ENCODE peak calls at places on chromosome 19, in nine cellular contexts. M is left lung; J is right atrium auricular region; B is thyroid gland; S is AG09309; X is naive thymus-derived CD4-positive, alpha-beta T cell; T is Panc1; C is lower leg skin; F is tibial artery. D is an unnamed sample.

GRCh38 chr19:48468806-48469055 is 438 bp upstream of the CYTH2 start:
- DNase-seq in X (no peak), C (peak; percentile 100), B (no peak), F (no peak), J (no peak), M (no peak), S (no peak), T (no peak), D (no peak)

GRCh38 chr19:43148233-43148632 is 38.1 kb downstream of the PSG5 start:
- DNase-seq in B (no peak), T (no peak), X (no peak), M (no peak), J (no peak), F (no peak), S (peak; percentile 83), C (no peak), D (no peak)

GRCh38 chr19:3189702-3190469 is 4.2 kb downstream of the NCLN start:
- DNase-seq in X (no peak), S (no peak), C (no peak), M (no peak), F (no peak), J (no peak), B (no peak), T (no peak), D (no peak)

GRCh38 chr19:492091-492531 is 4.2 kb upstream of the MADCAM1 start:
- DNase-seq in M (no peak), T (no peak), S (no peak), C (no peak), J (no peak), F (no peak), X (peak; percentile 50), B (no peak), D (peak; percentile 42)

GRCh38 chr19:50184196-50184595 is 19.2 kb upstream of the MYH14 start:
- DNase-seq in B (no peak), J (no peak), S (no peak), T (no peak), C (no peak), M (no peak), X (no peak), F (no peak), D (no peak)

GRCh38 chr19:13764821-13765394 is 586 bp downstream of the MRI1 start:
- DNase-seq in S (no peak), X (peak; percentile 46), M (no peak), J (no peak), B (peak; percentile 36), F (no peak), T (no peak), C (peak; percentile 89), D (peak; percentile 61)

GRCh38 chr19:3375221-3376088 is 9.1 kb downstream of the NFIC start:
- DNase-seq in J (peak; percentile 97), C (peak; percentile 95), B (peak; percentile 72), X (no peak), S (no peak), F (peak; percentile 99), T (no peak), M (no peak), D (no peak)

GRCh38 chr19:47272448-47273312 is 2.0 kb upstream of the INAFM1 start:
- DNase-seq in J (peak; percentile 66), F (no peak), T (no peak), S (peak; percentile 24), C (peak; percentile 93), M (peak; percentile 66), B (peak; percentile 34), X (no peak), D (no peak)

GRCh38 chr19:36152061-36152885 is at the start of gene COX7A1:
- DNase-seq in C (peak; percentile 95), T (no peak), M (peak; percentile 57), S (no peak), B (peak; percentile 65), X (no peak), F (peak; percentile 93), J (peak; percentile 80), D (no peak)

DNA sequence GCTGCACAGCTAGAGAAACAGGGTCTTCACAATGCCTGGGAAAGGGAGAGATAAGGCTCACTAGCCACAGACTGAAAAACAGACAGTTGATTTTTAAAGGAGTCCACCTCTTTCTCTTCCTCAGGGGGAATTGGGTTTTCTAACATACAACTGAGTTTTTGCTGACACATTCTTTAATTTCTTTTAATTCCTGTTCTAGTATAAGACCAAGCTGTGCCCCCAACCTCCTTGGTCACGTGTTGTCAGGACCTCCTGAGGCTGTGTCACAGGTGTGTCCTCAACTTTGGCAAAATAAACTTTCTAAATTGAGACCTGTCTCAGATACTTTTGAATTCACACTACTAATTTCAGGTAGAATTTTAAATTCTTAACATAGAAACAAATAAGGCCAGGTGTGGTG is 12.1 kb upstream of the ZNF492 start:
- DNase-seq in J (no peak), M (no peak), S (no peak), B (no peak), F (no peak), C (peak; percentile 8), X (no peak), T (no peak), D (no peak)
- H3K4me3 ChIP-seq in J (no peak overlapping the region), M (no peak overlapping the region), S (no peak overlapping the region), B (no peak overlapping the region), F (no peak overlapping the region), C (no peak overlapping the region), X (no peak overlapping the region), T (no peak overlapping the region), D (no peak overlapping the region)

DNA sequence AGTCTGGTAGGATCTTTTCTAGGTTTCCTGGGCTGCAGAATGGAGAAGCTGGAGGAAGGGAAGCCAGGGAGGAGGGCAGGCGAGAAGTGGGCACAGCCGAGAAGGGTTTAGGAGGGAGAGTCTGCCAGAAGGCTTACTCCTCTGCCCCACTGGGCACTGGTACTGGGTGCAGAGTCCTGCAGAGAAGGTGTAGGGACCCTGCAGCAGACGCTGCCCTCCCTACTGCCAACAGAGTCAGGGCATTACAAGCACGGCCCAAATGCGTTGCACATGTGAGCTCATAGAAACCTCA is 726 bp upstream of the PEPD start:
- DNase-seq in J (no peak), T (no peak), X (no peak), F (no peak), S (no peak), M (no peak), C (no peak), B (no peak), D (no peak)
- H3K4me3 ChIP-seq in J (peak overlapping the region; percentile 88), T (peak overlapping the region; percentile 90), X (peak overlapping the region; percentile 82), F (peak overlapping the region; percentile 97), S (no peak overlapping the region), M (peak overlapping the region; percentile 93), C (no peak overlapping the region), B (no peak overlapping the region), D (peak overlapping the region; percentile 81)

GRCh38 chr19:17348700-17349099 is 11.3 kb downstream of the GTPBP3 start:
- DNase-seq in M (no peak), X (no peak), B (peak; percentile 29), C (no peak), J (peak; percentile 74), F (peak; percentile 82), T (no peak), S (no peak), D (no peak)
- H3K4me3 ChIP-seq in M (no peak overlapping the region), X (no peak overlapping the region), B (no peak overlapping the region), C (no peak overlapping the region), J (no peak overlapping the region), F (no peak overlapping the region), T (peak overlapping the region; percentile 14), S (peak overlapping the region; percentile 16), D (no peak overlapping the region)

DNA sequence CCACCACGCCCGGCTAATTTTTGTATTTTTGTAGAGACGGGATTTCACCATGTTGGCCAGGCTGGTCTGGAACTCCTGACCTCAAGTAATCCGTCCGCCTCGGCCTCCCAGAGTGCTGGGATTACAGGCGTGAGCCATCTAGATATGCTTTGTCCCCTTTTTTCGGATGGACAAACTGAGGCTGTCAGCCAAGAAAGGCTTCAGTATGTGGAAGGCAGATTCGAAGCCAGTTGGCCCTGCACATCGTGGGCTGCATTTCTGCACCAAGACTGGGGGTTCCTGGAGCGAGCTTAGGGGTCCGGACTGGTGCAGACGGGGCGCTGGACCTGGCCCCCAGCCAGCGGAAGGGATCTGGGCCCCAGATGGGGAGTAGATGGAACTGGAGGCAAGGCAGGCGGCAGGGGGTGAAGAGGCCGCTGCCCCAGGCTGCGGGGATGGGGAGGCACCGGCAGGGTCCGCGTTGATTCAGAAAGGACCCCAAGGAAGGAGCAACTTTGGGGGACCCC is 9.7 kb upstream of the JUND start:
- DNase-seq in S (no peak), F (peak; percentile 77), T (no peak), J (no peak), M (no peak), C (no peak), B (no peak), X (no peak), D (no peak)
- H3K4me3 ChIP-seq in S (peak overlapping the region; percentile 71), F (peak overlapping the region; percentile 64), T (peak overlapping the region; percentile 43), J (peak overlapping the region; percentile 69), M (peak overlapping the region; percentile 74), C (no peak overlapping the region), B (no peak overlapping the region), X (peak overlapping the region; percentile 84), D (peak overlapping the region; percentile 71)

GRCh38 chr19:40808497-40808896 is 9.5 kb downstream of the EGLN2 start:
- DNase-seq in B (no peak), F (no peak), S (no peak), J (no peak), X (no peak), C (no peak), T (no peak), M (no peak), D (no peak)

GRCh38 chr19:40813182-40813581 is 14.2 kb downstream of the EGLN2 start:
- DNase-seq in F (no peak), S (no peak), X (no peak), T (no peak), J (no peak), M (no peak), C (no peak), B (peak; percentile 94), D (no peak)

GRCh38 chr19:40810160-40810559 is 11.2 kb downstream of the EGLN2 start:
- DNase-seq in F (no peak), C (no peak), S (no peak), M (no peak), T (no peak), X (no peak), J (no peak), B (no peak), D (no peak)

GRCh38 chr19:40809358-40810086 is 10.5 kb downstream of the EGLN2 start:
- DNase-seq in J (no peak), B (no peak), M (no peak), S (no peak), X (no peak), C (no peak), F (no peak), T (no peak), D (no peak)

GRCh38 chr19:40811478-40812341 is 12.7 kb downstream of the EGLN2 start:
- DNase-seq in M (no peak), F (no peak), S (no peak), T (no peak), C (no peak), X (no peak), J (no peak), B (peak; percentile 43), D (peak; percentile 63)
- H3K4me3 ChIP-seq in M (peak overlapping the region; percentile 39), F (peak overlapping the region; percentile 57), S (no peak overlapping the region), T (peak overlapping the region; percentile 12), C (peak overlapping the region; percentile 12), X (peak overlapping the region; percentile 54), J (peak overlapping the region; percentile 39), B (no peak overlapping the region), D (peak overlapping the region; percentile 50)

DNA sequence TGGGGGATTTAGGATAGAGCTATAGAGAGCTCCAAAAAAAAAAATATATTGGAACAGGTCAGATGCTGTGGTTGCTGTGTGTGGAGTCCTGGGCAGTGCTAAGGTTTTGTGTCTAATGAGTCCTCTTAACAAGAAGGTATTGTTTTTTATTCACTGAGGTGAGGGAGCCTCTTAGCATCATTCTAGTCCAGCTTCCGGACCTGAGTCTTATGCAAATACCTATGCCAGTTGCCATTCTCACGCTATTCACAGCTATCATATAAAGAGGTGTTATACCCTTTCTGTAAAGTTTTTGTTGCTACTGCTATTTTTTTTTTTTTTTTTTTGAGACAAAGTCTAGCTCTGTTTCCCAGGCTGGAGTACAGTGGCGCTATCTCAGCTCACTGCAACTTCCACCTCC is 1.4 kb downstream of the NLRP2 start:
- DNase-seq in C (no peak), B (no peak), S (no peak), T (no peak), F (no peak), J (no peak), M (no peak), X (no peak), D (no peak)
- H3K4me3 ChIP-seq in C (no peak overlapping the region), B (no peak overlapping the region), S (no peak overlapping the region), T (no peak overlapping the region), F (no peak overlapping the region), J (no peak overlapping the region), M (no peak overlapping the region), X (no peak overlapping the region), D (no peak overlapping the region)